ENCODE peak calls at places on chromosome 12, in nine cellular contexts. U is adipocyte, A is NCI-H1417, V is psoas muscle, D is IMR-90, B is T-cell, O is NCI-H774, W is tibial artery, C is brain microvascular endothelial cell. K is an unnamed sample.

GRCh38 chr12:118064608-118065007 is 3.6 kb upstream of the WSB2 start:
- DNase-seq in U (no peak), A (no peak), V (no peak), D (no peak), B (no peak), O (no peak), W (no peak), C (no peak), K (peak; percentile 78)

GRCh38 chr12:107032266-107032665 is 45.3 kb upstream of the MTERF2 start:
- DNase-seq in U (no peak), A (no peak), V (no peak), D (no peak), B (no peak), O (no peak), W (no peak), C (no peak), K (no peak)

GRCh38 chr12:60101715-60102114 is 505.9 kb downstream of the SLC16A7 start:
- DNase-seq in U (peak; percentile 9), A (no peak), V (no peak), D (peak; percentile 52), B (no peak), O (no peak), W (no peak), C (peak; percentile 66), K (no peak)

GRCh38 chr12:85466906-85467305 is 186.9 kb downstream of the ALX1 start:
- DNase-seq in U (peak; percentile 53), A (no peak), V (no peak), D (peak; percentile 3), B (no peak), O (no peak), W (no peak), C (peak; percentile 19), K (no peak)

GRCh38 chr12:122968104-122968503 is 1.8 kb upstream of the ABCB9 start:
- DNase-seq in U (no peak), A (no peak), V (no peak), D (no peak), B (no peak), O (no peak), W (no peak), C (no peak), K (no peak)

GRCh38 chr12:132158677-132159554 is 14.7 kb downstream of the NOC4L start:
- DNase-seq in U (no peak), A (peak; percentile 37), V (peak; percentile 19), D (no peak), B (no peak), O (no peak), W (no peak), C (no peak), K (peak; percentile 26)

GRCh38 chr12:48978291-48978740 is at the start of gene WNT1:
- DNase-seq in U (peak; percentile 39), A (no peak), V (no peak), D (no peak), B (no peak), O (no peak), W (no peak), C (no peak), K (no peak)

GRCh38 chr12:11622774-11623375 is 26.6 kb upstream of the ETV6 start:
- DNase-seq in U (peak; percentile 24), A (no peak), V (no peak), D (no peak), B (no peak), O (no peak), W (no peak), C (no peak), K (no peak)

GRCh38 chr12:12718382-12718761 is 1.2 kb downstream of the CDKN1B start:
- DNase-seq in U (peak; percentile 55), A (no peak), V (no peak), D (no peak), B (no peak), O (no peak), W (no peak), C (no peak), K (no peak)

GRCh38 chr12:24574538-24574937 is 374.4 kb downstream of the BCAT1 start:
- DNase-seq in U (no peak), A (no peak), V (no peak), D (no peak), B (no peak), O (no peak), W (no peak), C (no peak), K (peak; percentile 14)

GRCh38 chr12:117807946-117808345 is 160.8 kb downstream of the KSR2 start:
- DNase-seq in U (no peak), A (no peak), V (no peak), D (no peak), B (no peak), O (no peak), W (no peak), C (no peak), K (no peak)